ENCODE peak calls at places on chromosomes 16 and 17, in six cellular contexts. D is heart right ventricle, J is neural crest cell, R is transverse colon, H is heart left ventricle, U is fibroblast of pulmonary artery. Q is an unnamed sample.

GRCh38 chr16:71628810-71629209 is 2.8 kb downstream of the MARVELD3 start:
- DNase-seq in D (no peak), J (no peak), R (no peak), H (no peak), U (peak; percentile 77), Q (no peak)

GRCh38 chr17:28346199-28346580 is 10.6 kb downstream of the TNFAIP1 start:
- DNase-seq in D (no peak), J (no peak), R (no peak), H (no peak), U (no peak), Q (no peak)

GRCh38 chr17:15393414-15393813 is 52.0 kb upstream of the TEKT3 start:
- DNase-seq in D (no peak), J (no peak), R (no peak), H (no peak), U (no peak), Q (no peak)

GRCh38 chr16:79163666-79164377 is 436.7 kb downstream of the MAF start:
- DNase-seq in D (no peak), J (no peak), R (peak; percentile 37), H (no peak), U (no peak), Q (peak; percentile 57)

GRCh38 chr17:36849871-36850348 is 87.4 kb upstream of the LHX1 start:
- DNase-seq in D (no peak), J (no peak), R (no peak), H (no peak), U (peak; percentile 84), Q (no peak)

GRCh38 chr17:81030726-81031570 is 4.0 kb upstream of the BAIAP2 start:
- DNase-seq in D (no peak), J (no peak), R (peak; percentile 70), H (peak; percentile 61), U (peak; percentile 31), Q (peak; percentile 21)

GRCh38 chr17:27323538-27324212 is 29.8 kb downstream of the WSB1 start:
- DNase-seq in D (peak; percentile 84), J (no peak), R (peak; percentile 89), H (peak; percentile 86), U (peak; percentile 91), Q (no peak)

GRCh38 chr17:81473019-81473418 is 39.6 kb downstream of the ACTG1 start:
- DNase-seq in D (no peak), J (no peak), R (no peak), H (no peak), U (no peak), Q (no peak)

GRCh38 chr17:37182786-37183185 is 193.0 kb upstream of the C17orf78 start:
- DNase-seq in D (no peak), J (no peak), R (no peak), H (no peak), U (peak; percentile 13), Q (no peak)

GRCh38 chr17:10025976-10026785 is 121.1 kb upstream of the RCVRN start:
- DNase-seq in D (no peak), J (no peak), R (no peak), H (no peak), U (no peak), Q (no peak)

GRCh38 chr16:27363797-27364196 is 38.2 kb upstream of the IL21R start:
- DNase-seq in D (no peak), J (no peak), R (peak; percentile 91), H (no peak), U (peak; percentile 17), Q (no peak)

GRCh38 chr16:88503374-88503770 is 50.3 kb downstream of the ZFPM1 start:
- DNase-seq in D (no peak), J (no peak), R (no peak), H (no peak), U (no peak), Q (no peak)

GRCh38 chr16:8899709-8900317 is 17.7 kb downstream of the LITAFD start:
- DNase-seq in D (no peak), J (no peak), R (no peak), H (no peak), U (no peak), Q (no peak)

GRCh38 chr17:17206149-17206912 is at the start of gene PLD6:
- DNase-seq in D (peak; percentile 83), J (no peak), R (peak; percentile 93), H (peak; percentile 63), U (peak; percentile 65), Q (peak; percentile 85)

GRCh38 chr17:3827124-3827773 is 18.8 kb downstream of the NCBP3 start:
- DNase-seq in D (no peak), J (peak; percentile 59), R (peak; percentile 64), H (no peak), U (peak; percentile 84), Q (peak; percentile 67)

GRCh38 chr17:14737984-14738651 is 437.2 kb downstream of the HS3ST3B1 start:
- DNase-seq in D (peak; percentile 43), J (peak; percentile 17), R (peak; percentile 49), H (peak; percentile 14), U (peak; percentile 98), Q (peak; percentile 95)

GRCh38 chr17:8398980-8399379 is 1.4 kb upstream of the RNF222 start:
- DNase-seq in D (no peak), J (no peak), R (no peak), H (no peak), U (no peak), Q (no peak)

GRCh38 chr17:74987909-74988711 is 678 bp downstream of the CDR2L start:
- DNase-seq in D (peak; percentile 85), J (peak; percentile 49), R (peak; percentile 78), H (peak; percentile 93), U (peak; percentile 69), Q (no peak)

GRCh38 chr17:499836-500543 is 147.4 kb upstream of the RPH3AL start:
- DNase-seq in D (no peak), J (no peak), R (no peak), H (no peak), U (no peak), Q (peak; percentile 80)

GRCh38 chr16:79509906-79510305 is 90.6 kb downstream of the MAF start:
- DNase-seq in D (no peak), J (no peak), R (no peak), H (no peak), U (no peak), Q (no peak)

DNA sequence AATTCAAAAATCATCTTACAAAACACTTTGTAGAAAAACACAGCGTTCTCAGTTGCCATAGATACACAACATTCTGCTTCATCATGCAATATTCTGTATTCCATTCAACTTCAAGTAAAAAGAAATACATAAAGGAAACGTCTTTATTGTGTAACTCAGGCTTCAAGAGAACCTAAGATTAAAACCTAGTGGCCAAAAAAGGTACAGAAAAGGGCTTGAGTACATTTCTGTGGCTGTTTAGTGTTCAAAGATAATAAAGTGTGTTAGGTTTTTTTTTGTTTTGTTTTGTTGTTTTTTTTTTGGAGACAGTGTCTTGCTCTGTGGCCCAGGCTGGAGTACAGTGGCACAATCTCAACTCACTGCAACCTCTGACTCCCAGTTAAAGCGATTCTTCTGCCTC is 250.4 kb downstream of the CEP112 start:
- DNase-seq in D (no peak), J (no peak), R (no peak), H (no peak), U (peak; percentile 7), Q (no peak)
- TF ChIP-seq CTCF in D (no peak), J (peak; percentile 53), R (no peak), H (no peak), U (no peak), Q (no peak)

GRCh38 chr16:22117666-22118065 is 25.3 kb downstream of the VWA3A start:
- DNase-seq in D (no peak), J (no peak), R (no peak), H (no peak), U (no peak), Q (no peak)

GRCh38 chr16:22123759-22124490 is 31.6 kb downstream of the VWA3A start:
- DNase-seq in D (no peak), J (no peak), R (no peak), H (no peak), U (no peak), Q (no peak)

GRCh38 chr16:22122239-22122638 is 29.9 kb downstream of the VWA3A start:
- DNase-seq in D (no peak), J (no peak), R (no peak), H (no peak), U (no peak), Q (no peak)

GRCh38 chr16:22123146-22123545 is 30.8 kb downstream of the VWA3A start:
- DNase-seq in D (no peak), J (no peak), R (no peak), H (no peak), U (peak; percentile 6), Q (no peak)

DNA sequence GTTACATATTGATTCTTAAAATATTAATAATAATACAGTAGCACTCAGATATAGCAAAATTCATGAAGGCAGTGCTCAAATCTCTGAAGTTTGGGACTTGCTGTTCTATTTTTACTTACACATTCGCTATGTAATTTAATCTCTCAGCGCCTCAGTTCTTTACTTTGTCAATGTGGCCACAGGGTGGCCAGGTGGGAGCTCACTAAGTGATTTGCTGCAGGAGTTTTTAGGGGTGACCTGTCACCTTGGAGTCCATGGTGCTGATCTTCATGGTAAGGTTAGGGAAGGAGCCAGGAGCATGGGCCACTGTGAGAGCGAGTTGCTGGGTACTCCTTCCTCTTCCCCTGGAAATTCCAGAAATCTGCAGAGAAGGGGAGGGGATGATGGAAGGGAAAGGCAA is 28.1 kb downstream of the VWA3A start:
- DNase-seq in D (no peak), J (no peak), R (no peak), H (no peak), U (no peak), Q (no peak)
- TF ChIP-seq CTCF in D (no peak), J (no peak), R (no peak), H (no peak), U (no peak), Q (no peak)

GRCh38 chr17:46061435-46061834 is 62.4 kb downstream of the STH start:
- DNase-seq in D (no peak), J (no peak), R (no peak), H (no peak), U (peak; percentile 48), Q (no peak)
- TF ChIP-seq CTCF in D (peak; percentile 8), J (peak; percentile 55), R (peak; percentile 35), H (peak; percentile 19), U (peak; percentile 38), Q (peak; percentile 59)

GRCh38 chr16:11384956-11385586 is 39.8 kb downstream of the RMI2 start:
- DNase-seq in D (no peak), J (no peak), R (no peak), H (no peak), U (no peak), Q (no peak)

GRCh38 chr16:11386791-11387546 is 41.7 kb downstream of the RMI2 start:
- DNase-seq in D (peak; percentile 49), J (peak; percentile 59), R (no peak), H (no peak), U (peak; percentile 49), Q (no peak)

GRCh38 chr16:11384184-11384955 is 39.1 kb downstream of the RMI2 start:
- DNase-seq in D (no peak), J (no peak), R (no peak), H (no peak), U (no peak), Q (no peak)

GRCh38 chr16:11383481-11384183 is 38.4 kb downstream of the RMI2 start:
- DNase-seq in D (no peak), J (no peak), R (no peak), H (no peak), U (no peak), Q (no peak)

DNA sequence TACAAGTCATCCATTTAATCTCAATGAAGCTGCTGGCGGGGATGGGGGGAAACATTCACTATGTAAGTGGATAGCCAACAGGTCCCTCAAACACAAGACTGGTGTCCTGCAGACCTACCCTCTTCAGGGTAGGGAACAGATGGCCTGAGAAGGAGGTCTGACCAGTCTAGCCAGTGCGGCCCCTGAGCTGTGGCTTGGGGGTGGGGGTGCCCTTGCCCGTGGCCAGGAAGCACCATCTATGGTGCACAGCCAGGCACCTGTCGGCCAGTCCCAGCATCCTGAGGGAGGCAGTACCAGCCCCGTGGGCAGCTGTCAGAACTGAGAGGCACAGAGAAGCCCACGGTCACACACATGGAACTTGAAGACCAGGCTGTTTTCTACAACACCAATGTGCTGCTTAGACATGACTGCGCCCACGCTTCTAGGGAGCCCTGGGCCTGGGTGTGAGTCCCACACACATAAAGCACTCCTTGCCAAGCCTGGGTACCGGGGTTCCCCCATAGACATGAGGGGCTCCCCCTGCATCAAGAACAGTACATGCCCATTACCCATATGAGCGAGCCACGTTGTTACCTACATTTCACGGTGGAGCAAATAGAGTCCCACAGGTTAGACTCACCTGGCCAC is 40.9 kb downstream of the RMI2 start:
- DNase-seq in D (no peak), J (no peak), R (no peak), H (no peak), U (no peak), Q (no peak)
- TF ChIP-seq CTCF in D (no peak), J (no peak), R (no peak), H (no peak), U (no peak), Q (no peak)